ENCODE peak calls at places on chromosomes 13 and 19, in five cellular contexts. One of them, this sample, is unnamed. For H3K36me3, the result is how much of the 10 kb centered on the place peaks cover.

GRCh38 chr13:70829748-70830147 is 721.5 kb upstream of the KLHL1 start:
- DNase-seq in heart left ventricle: no peak
- DNase-seq in astrocyte: no peak
- DNase-seq in GM23338: no peak
- DNase-seq in cardiac muscle cell: no peak
- DNase-seq in this sample: no peak

GRCh38 chr19:45076029-45076850 is at the start of gene ZNF296:
- DNase-seq in heart left ventricle: peak
- DNase-seq in astrocyte: no peak
- DNase-seq in GM23338: peak
- DNase-seq in cardiac muscle cell: peak
- DNase-seq in this sample: peak

GRCh38 chr13:107734891-107735620 is 480.3 kb downstream of the LIG4 start:
- DNase-seq in heart left ventricle: no peak
- DNase-seq in astrocyte: peak
- DNase-seq in GM23338: no peak
- DNase-seq in cardiac muscle cell: peak
- DNase-seq in this sample: no peak

GRCh38 chr19:21439372-21439771 is 42.4 kb downstream of the ZNF493 start:
- DNase-seq in heart left ventricle: no peak
- DNase-seq in astrocyte: no peak
- DNase-seq in GM23338: no peak
- DNase-seq in cardiac muscle cell: peak
- DNase-seq in this sample: no peak

GRCh38 chr19:43430142-43430710 is 15.5 kb downstream of the TEX101 start:
- DNase-seq in heart left ventricle: no peak
- DNase-seq in astrocyte: no peak
- DNase-seq in GM23338: peak
- DNase-seq in cardiac muscle cell: no peak
- DNase-seq in this sample: no peak

GRCh38 chr19:41646589-41647204 is 19.8 kb upstream of the CEACAM4 start:
- DNase-seq in heart left ventricle: no peak
- DNase-seq in astrocyte: no peak
- DNase-seq in GM23338: peak
- DNase-seq in cardiac muscle cell: peak
- DNase-seq in this sample: peak

GRCh38 chr13:89520468-89520867 is 1827.0 kb upstream of the MIR17HG start:
- DNase-seq in heart left ventricle: no peak
- DNase-seq in astrocyte: no peak
- DNase-seq in GM23338: no peak
- DNase-seq in cardiac muscle cell: no peak
- DNase-seq in this sample: no peak

GRCh38 chr13:41788552-41788951 is 172.4 kb downstream of the VWA8 start:
- DNase-seq in heart left ventricle: no peak
- DNase-seq in astrocyte: no peak
- DNase-seq in GM23338: no peak
- DNase-seq in cardiac muscle cell: peak
- DNase-seq in this sample: no peak

GRCh38 chr13:39317284-39317683 is 279.0 kb downstream of the NHLRC3 start:
- DNase-seq in heart left ventricle: no peak
- DNase-seq in astrocyte: peak
- DNase-seq in GM23338: no peak
- DNase-seq in cardiac muscle cell: peak
- DNase-seq in this sample: no peak

GRCh38 chr13:32669030-32669646 is 82.9 kb downstream of the PDS5B start:
- DNase-seq in heart left ventricle: no peak
- DNase-seq in astrocyte: peak
- DNase-seq in GM23338: peak
- DNase-seq in cardiac muscle cell: peak
- DNase-seq in this sample: no peak

GRCh38 chr13:52010890-52011689 is at the start of gene ATP7B:
- DNase-seq in heart left ventricle: no peak
- DNase-seq in astrocyte: no peak
- DNase-seq in GM23338: peak
- DNase-seq in cardiac muscle cell: peak
- DNase-seq in this sample: peak

GRCh38 chr13:33129094-33129832 is 113.0 kb downstream of the KL start:
- DNase-seq in heart left ventricle: peak
- DNase-seq in astrocyte: no peak
- DNase-seq in GM23338: no peak
- DNase-seq in cardiac muscle cell: no peak
- DNase-seq in this sample: no peak

GRCh38 chr19:39828015-39828633 is 5.8 kb downstream of the DYRK1B start:
- DNase-seq in heart left ventricle: no peak
- DNase-seq in astrocyte: no peak
- DNase-seq in GM23338: no peak
- DNase-seq in cardiac muscle cell: no peak
- DNase-seq in this sample: no peak

DNA sequence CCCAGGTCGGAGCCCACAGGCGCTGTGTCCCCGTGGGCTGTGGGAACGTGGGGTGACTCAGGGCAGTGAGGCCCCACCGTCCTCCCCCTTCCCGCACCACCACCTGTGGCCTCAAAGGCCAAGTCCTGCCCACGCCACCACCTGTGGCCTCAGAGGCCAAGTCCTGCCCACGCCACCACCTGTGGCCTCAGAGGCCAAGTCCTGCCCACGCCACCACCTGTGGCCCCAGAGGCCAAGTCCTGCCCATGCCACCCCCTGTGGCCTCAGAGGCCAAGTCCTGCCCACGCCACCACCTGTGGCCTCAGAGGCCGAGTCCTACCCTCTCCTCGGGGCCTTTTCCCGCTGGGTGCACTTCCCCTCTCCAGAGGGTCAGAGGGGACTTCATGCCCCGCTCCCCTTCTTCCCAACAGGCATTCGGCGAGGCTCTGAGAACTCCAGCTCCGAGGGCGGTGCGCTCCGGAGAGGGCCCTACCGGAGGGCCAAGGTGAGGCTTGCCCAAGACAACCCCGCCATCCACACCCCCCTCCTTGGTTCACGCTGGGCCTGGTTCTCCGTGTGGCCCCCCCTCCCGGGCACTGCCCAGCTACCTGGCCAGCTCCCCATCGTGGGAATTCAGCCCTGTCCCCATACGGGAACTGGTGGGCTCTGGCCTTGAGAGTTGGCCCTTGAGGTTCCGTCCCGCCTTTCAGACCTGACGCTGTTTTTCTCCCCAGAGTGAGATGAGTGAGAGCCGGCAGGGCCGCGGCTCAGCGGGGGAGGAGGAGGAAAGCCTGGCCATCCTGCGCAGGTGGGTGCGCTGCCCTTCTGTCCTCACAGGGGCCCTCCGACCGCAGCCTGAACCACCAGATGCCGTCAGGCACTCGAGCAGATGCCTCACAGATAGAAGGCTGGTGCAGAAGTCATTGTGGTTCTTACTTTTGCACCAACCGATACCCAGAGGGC is 27.4 kb upstream of the F7 start:
- DNase-seq in heart left ventricle: peak
- DNase-seq in astrocyte: no peak
- DNase-seq in GM23338: no peak
- DNase-seq in cardiac muscle cell: no peak
- DNase-seq in this sample: no peak
- H3K4me3 ChIP-seq in heart left ventricle: no peak
- H3K4me3 ChIP-seq in astrocyte: no peak
- H3K4me3 ChIP-seq in GM23338: no peak
- H3K4me3 ChIP-seq in cardiac muscle cell: no peak
- H3K4me3 ChIP-seq in this sample: no peak

GRCh38 chr13:27101289-27101688 is 70.3 kb downstream of the USP12 start:
- DNase-seq in heart left ventricle: no peak
- DNase-seq in astrocyte: no peak
- DNase-seq in GM23338: no peak
- DNase-seq in cardiac muscle cell: no peak
- DNase-seq in this sample: no peak
- H3K36me3 ChIP-seq in heart left ventricle: under half
- H3K36me3 ChIP-seq in astrocyte: under half
- H3K36me3 ChIP-seq in GM23338: under half
- H3K36me3 ChIP-seq in cardiac muscle cell: under half
- H3K36me3 ChIP-seq in this sample: under half

GRCh38 chr19:47357788-47358680 is 8.9 kb downstream of the DHX34 start:
- DNase-seq in heart left ventricle: no peak
- DNase-seq in astrocyte: no peak
- DNase-seq in GM23338: peak
- DNase-seq in cardiac muscle cell: no peak
- DNase-seq in this sample: no peak
- TF ChIP-seq CTCF in heart left ventricle: no peak
- TF ChIP-seq CTCF in astrocyte: no peak
- TF ChIP-seq CTCF in GM23338: peak
- TF ChIP-seq CTCF in cardiac muscle cell: peak
- TF ChIP-seq CTCF in this sample: peak

DNA sequence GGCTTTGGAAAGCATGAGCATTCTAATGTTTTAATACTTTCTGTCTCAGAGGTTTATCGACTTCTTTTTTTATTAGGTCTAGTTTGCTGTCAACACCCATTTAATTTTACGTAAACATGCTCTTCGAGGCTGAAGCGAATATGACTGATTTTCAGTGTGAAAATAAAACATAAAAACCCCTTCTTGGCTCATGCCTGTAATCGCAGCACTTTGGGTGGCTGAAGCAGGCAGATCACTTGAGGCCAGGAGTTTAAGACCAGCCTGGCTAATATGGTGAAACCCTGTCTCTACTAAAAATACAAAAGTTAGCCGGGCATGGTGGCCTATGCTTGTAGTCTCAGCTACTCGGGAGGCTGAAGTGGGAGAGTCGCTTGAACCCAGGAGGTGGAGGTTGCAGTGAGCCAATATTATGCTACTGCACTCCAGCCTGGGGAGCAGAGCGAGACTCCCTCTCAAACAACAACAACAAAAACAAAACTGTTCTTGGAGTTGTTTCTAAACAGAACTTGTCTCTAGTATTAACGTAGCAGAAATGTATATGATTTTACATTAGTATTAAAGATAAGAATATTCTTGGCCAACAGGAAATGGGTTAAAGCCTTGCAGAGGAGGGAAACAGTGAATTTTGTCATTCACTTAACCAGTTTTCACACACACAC is 7.1 kb upstream of the IGFL3 start:
- DNase-seq in heart left ventricle: no peak
- DNase-seq in astrocyte: peak
- DNase-seq in GM23338: no peak
- DNase-seq in cardiac muscle cell: no peak
- DNase-seq in this sample: no peak
- H3K4me3 ChIP-seq in heart left ventricle: no peak
- H3K4me3 ChIP-seq in astrocyte: peak
- H3K4me3 ChIP-seq in GM23338: peak
- H3K4me3 ChIP-seq in cardiac muscle cell: no peak
- H3K4me3 ChIP-seq in this sample: no peak